ENCODE peak calls at places on chromosomes 12 and 14, in nine cellular contexts. N is left lung, R is PC-9, K is aorta, S is mesendoderm, U is heart left ventricle, O is fibroblast of lung, G is stomach, D is neural progenitor cell. H is an unnamed sample.

GRCh38 chr12:104182144-104182543 is 33.4 kb upstream of the TXNRD1 start:
- DNase-seq in N (peak; percentile 47), R (no peak), K (peak; percentile 91), S (no peak), U (peak; percentile 71), O (peak; percentile 98), G (peak; percentile 49), D (no peak), H (no peak)

GRCh38 chr12:15712823-15713663 is 76.1 kb downstream of the EPS8 start:
- DNase-seq in N (peak; percentile 51), R (no peak), K (no peak), S (no peak), U (no peak), O (no peak), G (peak; percentile 76), D (no peak), H (peak; percentile 50)

GRCh38 chr12:48054955-48055821 is 50.7 kb downstream of the SENP1 start:
- DNase-seq in N (no peak), R (no peak), K (no peak), S (no peak), U (no peak), O (no peak), G (no peak), D (no peak), H (no peak)

GRCh38 chr14:21042918-21043317 is 756 bp downstream of the RNASE7 start:
- DNase-seq in N (no peak), R (no peak), K (no peak), S (no peak), U (no peak), O (no peak), G (no peak), D (no peak), H (peak; percentile 27)

GRCh38 chr12:19836456-19836855 is 397.2 kb downstream of the AEBP2 start:
- DNase-seq in N (no peak), R (no peak), K (no peak), S (no peak), U (no peak), O (no peak), G (no peak), D (no peak), H (no peak)

GRCh38 chr14:75849496-75849895 is 132.3 kb downstream of the TGFB3 start:
- DNase-seq in N (no peak), R (no peak), K (no peak), S (no peak), U (no peak), O (no peak), G (no peak), D (no peak), H (no peak)

GRCh38 chr14:89650077-89650978 is 233.3 kb upstream of the FOXN3 start:
- DNase-seq in N (no peak), R (no peak), K (no peak), S (no peak), U (no peak), O (peak; percentile 29), G (no peak), D (no peak), H (peak; percentile 56)

GRCh38 chr14:105389534-105389933 is 8.8 kb upstream of the TEX22 start:
- DNase-seq in N (no peak), R (no peak), K (peak; percentile 60), S (no peak), U (peak; percentile 63), O (no peak), G (no peak), D (no peak), H (no peak)

GRCh38 chr12:56683-57346 is 9.8 kb upstream of the IQSEC3 start:
- DNase-seq in N (no peak), R (no peak), K (no peak), S (peak; percentile 34), U (no peak), O (no peak), G (no peak), D (peak; percentile 37), H (no peak)

GRCh38 chr14:24100982-24101494 is 6.9 kb downstream of the PCK2 start:
- DNase-seq in N (no peak), R (no peak), K (peak; percentile 17), S (no peak), U (no peak), O (no peak), G (no peak), D (no peak), H (no peak)

GRCh38 chr14:57352771-57353170 is 37.6 kb upstream of the NAA30 start:
- DNase-seq in N (no peak), R (no peak), K (no peak), S (no peak), U (no peak), O (no peak), G (no peak), D (no peak), H (peak; percentile 79)

GRCh38 chr12:113933201-113933786 is 32.8 kb downstream of the RBM19 start:
- DNase-seq in N (no peak), R (no peak), K (no peak), S (peak; percentile 79), U (no peak), O (peak; percentile 75), G (no peak), D (peak; percentile 77), H (no peak)

GRCh38 chr12:114611145-114612018 is 72.6 kb downstream of the TBX3 start:
- DNase-seq in N (no peak), R (no peak), K (no peak), S (no peak), U (no peak), O (no peak), G (no peak), D (no peak), H (no peak)

GRCh38 chr12:89432396-89432795 is 80.1 kb upstream of the DUSP6 start:
- DNase-seq in N (no peak), R (no peak), K (no peak), S (no peak), U (no peak), O (no peak), G (no peak), D (no peak), H (no peak)

GRCh38 chr12:111757361-111758119 is 9.2 kb upstream of the ALDH2 start:
- DNase-seq in N (peak; percentile 69), R (no peak), K (peak; percentile 88), S (no peak), U (peak; percentile 80), O (peak; percentile 67), G (peak; percentile 62), D (peak; percentile 32), H (no peak)

GRCh38 chr12:25089738-25090137 is 105.2 kb downstream of the DNAI7 start:
- DNase-seq in N (no peak), R (no peak), K (no peak), S (no peak), U (no peak), O (no peak), G (peak; percentile 41), D (no peak), H (peak; percentile 79)

DNA sequence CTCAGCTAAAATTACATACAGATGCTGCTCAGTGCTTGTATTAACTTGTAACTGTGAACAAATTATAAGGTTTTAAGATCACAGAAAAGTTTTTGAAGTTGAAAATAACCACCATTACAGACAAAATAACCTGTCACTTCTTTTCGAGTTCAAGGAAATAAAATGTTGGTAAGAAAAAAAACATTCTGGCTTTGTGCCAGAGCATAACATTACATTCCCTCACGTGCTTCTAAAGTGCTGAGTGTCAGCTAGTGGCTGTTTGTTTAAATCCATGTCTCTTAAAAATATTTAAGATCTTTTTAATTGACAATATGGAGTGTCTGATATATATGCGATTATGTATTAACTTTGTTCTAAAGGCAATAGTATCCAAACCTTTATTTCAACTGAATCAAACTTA is 27.2 kb upstream of the ADAMTS20 start:
- DNase-seq in N (no peak), R (no peak), K (no peak), S (no peak), U (no peak), O (peak; percentile 18), G (no peak), D (no peak), H (no peak)
- H3K27me3 ChIP-seq in N (no peaks in the 10 kb centered on the region), R (no peaks in the 10 kb centered on the region), K (no peaks in the 10 kb centered on the region), S (no peaks in the 10 kb centered on the region), U (no peaks in the 10 kb centered on the region), O (no peaks in the 10 kb centered on the region), G (no peaks in the 10 kb centered on the region), D (no peaks in the 10 kb centered on the region), H (no peaks in the 10 kb centered on the region)

DNA sequence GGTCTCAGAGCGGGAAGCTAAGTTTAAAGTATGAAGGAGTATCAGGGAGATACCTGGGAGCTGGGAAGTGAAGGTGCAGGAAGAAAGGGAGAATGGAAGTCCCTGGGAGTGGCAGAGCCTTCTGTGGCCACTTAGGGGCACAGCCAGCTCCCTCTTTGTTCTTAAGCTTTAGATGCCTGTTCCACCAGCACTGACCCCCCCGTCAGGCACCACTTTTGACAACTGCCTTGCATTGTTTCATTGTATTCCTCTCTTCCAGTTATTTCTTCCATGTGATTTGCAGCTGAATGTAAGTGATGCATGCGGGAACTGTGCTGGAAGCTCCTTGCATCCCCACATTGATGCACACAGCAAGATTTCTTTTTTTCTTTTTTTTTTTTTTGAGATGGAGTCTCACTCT is 2.6 kb downstream of the GALNT16 start:
- DNase-seq in N (no peak), R (no peak), K (no peak), S (no peak), U (no peak), O (no peak), G (no peak), D (peak; percentile 60), H (no peak)
- H3K27me3 ChIP-seq in N (peaks cover 33% of the 10 kb centered on the region), R (peaks cover 20% of the 10 kb centered on the region), K (no peaks in the 10 kb centered on the region), S (peaks cover 9% of the 10 kb centered on the region), U (peaks cover 12% of the 10 kb centered on the region), O (peaks cover 3% of the 10 kb centered on the region), G (peaks cover 82% of the 10 kb centered on the region), D (peaks cover 49% of the 10 kb centered on the region), H (peaks cover 31% of the 10 kb centered on the region)

GRCh38 chr12:117092511-117092780 is 6.8 kb downstream of the TESC start:
- DNase-seq in N (no peak), R (no peak), K (peak; percentile 13), S (no peak), U (no peak), O (no peak), G (no peak), D (no peak), H (no peak)

GRCh38 chr12:117091758-117092510 is 7.3 kb downstream of the TESC start:
- DNase-seq in N (no peak), R (no peak), K (peak; percentile 23), S (no peak), U (no peak), O (no peak), G (no peak), D (no peak), H (no peak)

GRCh38 chr12:117089463-117089862 is 9.8 kb downstream of the TESC start:
- DNase-seq in N (no peak), R (no peak), K (no peak), S (no peak), U (no peak), O (no peak), G (no peak), D (no peak), H (no peak)

GRCh38 chr12:117090388-117090787 is 8.8 kb downstream of the TESC start:
- DNase-seq in N (no peak), R (no peak), K (no peak), S (no peak), U (no peak), O (no peak), G (no peak), D (no peak), H (no peak)

GRCh38 chr12:117090816-117091711 is 8.2 kb downstream of the TESC start:
- DNase-seq in N (peak; percentile 43), R (no peak), K (peak; percentile 38), S (no peak), U (no peak), O (no peak), G (peak; percentile 89), D (no peak), H (no peak)
- H3K27me3 ChIP-seq in N (no peaks in the 10 kb centered on the region), R (peaks cover 92% of the 10 kb centered on the region), K (no peaks in the 10 kb centered on the region), S (no peaks in the 10 kb centered on the region), U (no peaks in the 10 kb centered on the region), O (peaks cover 7% of the 10 kb centered on the region), G (no peaks in the 10 kb centered on the region), D (no peaks in the 10 kb centered on the region), H (peaks cover 6% of the 10 kb centered on the region)

GRCh38 chr14:99853206-99853605 is 60.0 kb downstream of the EML1 start:
- DNase-seq in N (no peak), R (no peak), K (no peak), S (no peak), U (peak; percentile 66), O (no peak), G (no peak), D (no peak), H (no peak)
- H3K27me3 ChIP-seq in N (no peaks in the 10 kb centered on the region), R (no peaks in the 10 kb centered on the region), K (no peaks in the 10 kb centered on the region), S (no peaks in the 10 kb centered on the region), U (no peaks in the 10 kb centered on the region), O (no peaks in the 10 kb centered on the region), G (no peaks in the 10 kb centered on the region), D (no peaks in the 10 kb centered on the region), H (no peaks in the 10 kb centered on the region)